ENCODE peak calls at places on chromosomes 12 and 14, in ten cellular contexts. R, G, X, Q, O, N, S, L, C and V are unnamed samples.

GRCh38 chr12:12673296-12673695 is 22.7 kb downstream of the GPR19 start:
- DNase-seq in R (no peak), G (no peak), X (no peak), Q (no peak), O (no peak), N (no peak), S (no peak), L (no peak), C (no peak), V (no peak)

GRCh38 chr12:104498211-104498801 is 41.6 kb downstream of the CHST11 start:
- DNase-seq in R (no peak), G (no peak), X (no peak), Q (peak; percentile 75), O (no peak), N (no peak), S (no peak), L (no peak), C (no peak), V (no peak)

GRCh38 chr14:74737753-74738325 is 24.9 kb downstream of the FCF1 start:
- DNase-seq in R (no peak), G (no peak), X (peak; percentile 32), Q (peak; percentile 49), O (no peak), N (no peak), S (no peak), L (no peak), C (no peak), V (no peak)

GRCh38 chr14:54348001-54348611 is 48.7 kb upstream of the CDKN3 start:
- DNase-seq in R (peak; percentile 77), G (no peak), X (peak; percentile 51), Q (no peak), O (peak; percentile 75), N (no peak), S (no peak), L (no peak), C (no peak), V (no peak)

GRCh38 chr14:94685166-94685581 is 73.0 kb downstream of the SERPINA3 start:
- DNase-seq in R (no peak), G (no peak), X (peak; percentile 23), Q (no peak), O (peak; percentile 28), N (no peak), S (no peak), L (no peak), C (no peak), V (no peak)

GRCh38 chr14:44846232-44846824 is 115.4 kb downstream of the KLHL28 start:
- DNase-seq in R (peak; percentile 71), G (no peak), X (peak; percentile 44), Q (peak; percentile 21), O (peak; percentile 27), N (no peak), S (no peak), L (no peak), C (no peak), V (no peak)

GRCh38 chr12:39617887-39618286 is 1.7 kb downstream of the ABCD2 start:
- DNase-seq in R (no peak), G (no peak), X (no peak), Q (no peak), O (no peak), N (no peak), S (no peak), L (no peak), C (no peak), V (no peak)

GRCh38 chr14:34754687-34755086 is 40.3 kb upstream of the CFL2 start:
- DNase-seq in R (no peak), G (no peak), X (no peak), Q (no peak), O (no peak), N (no peak), S (no peak), L (no peak), C (no peak), V (no peak)

GRCh38 chr14:55802986-55803431 is 223.0 kb downstream of the KTN1 start:
- DNase-seq in R (no peak), G (no peak), X (peak; percentile 87), Q (peak; percentile 41), O (peak; percentile 69), N (no peak), S (no peak), L (no peak), C (no peak), V (no peak)

GRCh38 chr12:109467978-109468676 is 9.0 kb downstream of the KCTD10 start:
- DNase-seq in R (peak; percentile 89), G (no peak), X (no peak), Q (no peak), O (no peak), N (no peak), S (no peak), L (no peak), C (no peak), V (peak; percentile 66)
- H3K4me1 ChIP-seq in R (peaks cover 33% of the 10 kb centered on the region), G (peaks cover 16% of the 10 kb centered on the region), X (peaks cover 13% of the 10 kb centered on the region), Q (peaks cover 38% of the 10 kb centered on the region), O (peaks cover 12% of the 10 kb centered on the region), N (peaks cover 100% of the 10 kb centered on the region), S (peaks cover 48% of the 10 kb centered on the region), L (peaks cover 10% of the 10 kb centered on the region), C (peaks cover 100% of the 10 kb centered on the region), V (peaks cover 93% of the 10 kb centered on the region)

GRCh38 chr14:91062600-91062999 is 2.2 kb upstream of the RPS6KA5 start:
- DNase-seq in R (no peak), G (no peak), X (no peak), Q (no peak), O (no peak), N (no peak), S (no peak), L (no peak), C (no peak), V (no peak)

GRCh38 chr14:91061309-91061887 is 957 bp upstream of the RPS6KA5 start:
- DNase-seq in R (no peak), G (no peak), X (no peak), Q (no peak), O (no peak), N (no peak), S (no peak), L (no peak), C (no peak), V (no peak)

GRCh38 chr14:91060472-91061308 is at the start of gene RPS6KA5:
- DNase-seq in R (peak; percentile 100), G (peak; percentile 100), X (peak; percentile 100), Q (peak; percentile 100), O (peak; percentile 100), N (peak; percentile 100), S (peak; percentile 100), L (peak; percentile 100), C (peak; percentile 100), V (peak; percentile 100)

GRCh38 chr14:91058017-91058675 is 2.3 kb downstream of the RPS6KA5 start:
- DNase-seq in R (no peak), G (no peak), X (no peak), Q (peak; percentile 29), O (no peak), N (no peak), S (no peak), L (no peak), C (no peak), V (no peak)

GRCh38 chr14:91059576-91060471 is 617 bp downstream of the RPS6KA5 start:
- DNase-seq in R (peak; percentile 25), G (no peak), X (no peak), Q (no peak), O (peak; percentile 14), N (no peak), S (peak; percentile 72), L (peak; percentile 60), C (no peak), V (peak; percentile 70)
- H3K27ac ChIP-seq in R (peak overlapping the region; percentile 78), G (peak overlapping the region; percentile 99), X (peak overlapping the region; percentile 91), Q (peak overlapping the region; percentile 85), O (peak overlapping the region; percentile 93), N (peak overlapping the region; percentile 97), S (peak overlapping the region; percentile 94), L (peak overlapping the region; percentile 98), C (peak overlapping the region; percentile 98), V (peak overlapping the region; percentile 96)

GRCh38 chr12:64674367-64674922 is 64.2 kb downstream of the RASSF3 start:
- DNase-seq in R (no peak), G (no peak), X (no peak), Q (no peak), O (no peak), N (no peak), S (no peak), L (no peak), C (no peak), V (no peak)

GRCh38 chr12:64670856-64671639 is 60.8 kb downstream of the RASSF3 start:
- DNase-seq in R (peak; percentile 70), G (no peak), X (peak; percentile 74), Q (peak; percentile 78), O (no peak), N (no peak), S (no peak), L (no peak), C (no peak), V (no peak)

GRCh38 chr12:64673490-64674169 is 63.3 kb downstream of the RASSF3 start:
- DNase-seq in R (peak; percentile 75), G (no peak), X (no peak), Q (peak; percentile 76), O (peak; percentile 32), N (no peak), S (no peak), L (no peak), C (no peak), V (no peak)

GRCh38 chr12:64671682-64672081 is 61.4 kb downstream of the RASSF3 start:
- DNase-seq in R (peak; percentile 50), G (no peak), X (no peak), Q (no peak), O (no peak), N (no peak), S (no peak), L (no peak), C (no peak), V (no peak)

GRCh38 chr12:64672925-64673409 is 62.7 kb downstream of the RASSF3 start:
- DNase-seq in R (peak; percentile 93), G (peak; percentile 42), X (peak; percentile 62), Q (peak; percentile 57), O (peak; percentile 76), N (peak; percentile 49), S (peak; percentile 57), L (no peak), C (no peak), V (peak; percentile 55)
- H3K4me1 ChIP-seq in R (peaks cover 71% of the 10 kb centered on the region), G (no peaks in the 10 kb centered on the region), X (peaks cover 96% of the 10 kb centered on the region), Q (peaks cover 13% of the 10 kb centered on the region), O (peaks cover 79% of the 10 kb centered on the region), N (peaks cover 100% of the 10 kb centered on the region), S (peaks cover 15% of the 10 kb centered on the region), L (no peaks in the 10 kb centered on the region), C (peaks cover 100% of the 10 kb centered on the region), V (peaks cover 99% of the 10 kb centered on the region)

GRCh38 chr12:1946311-1946710 is 27.9 kb upstream of the CACNA2D4 start:
- DNase-seq in R (no peak), G (no peak), X (no peak), Q (peak; percentile 19), O (no peak), N (no peak), S (no peak), L (no peak), C (peak; percentile 64), V (no peak)
- H3K27ac ChIP-seq in R (no peak overlapping the region), G (peak overlapping the region; percentile 92), X (no peak overlapping the region), Q (no peak overlapping the region), O (no peak overlapping the region), N (no peak overlapping the region), S (no peak overlapping the region), L (no peak overlapping the region), C (peak overlapping the region; percentile 84), V (no peak overlapping the region)